ENCODE peak calls at places on chromosomes 5 and 9, in five cellular contexts. One of them, this sample, is unnamed.

GRCh38 chr5:159975462-159976019 is 33.4 kb upstream of the TTC1 start:
- DNase-seq in transverse colon: no peak
- DNase-seq in stomach: no peak
- DNase-seq in breast epithelium: no peak
- DNase-seq in tibial nerve: no peak
- DNase-seq in this sample: no peak

GRCh38 chr5:122384612-122385180 is 72.7 kb downstream of the SNCAIP start:
- DNase-seq in transverse colon: no peak
- DNase-seq in stomach: no peak
- DNase-seq in breast epithelium: no peak
- DNase-seq in tibial nerve: no peak
- DNase-seq in this sample: no peak

GRCh38 chr9:35114921-35115341 is 731 bp downstream of the ATOSB start:
- DNase-seq in transverse colon: peak; percentile 74
- DNase-seq in stomach: peak; percentile 42
- DNase-seq in breast epithelium: no peak
- DNase-seq in tibial nerve: peak; percentile 46
- DNase-seq in this sample: peak; percentile 60

GRCh38 chr5:180799194-180799593 is 3.4 kb downstream of the MGAT1 start:
- DNase-seq in transverse colon: peak; percentile 72
- DNase-seq in stomach: peak; percentile 58
- DNase-seq in breast epithelium: no peak
- DNase-seq in tibial nerve: no peak
- DNase-seq in this sample: no peak

GRCh38 chr5:111389390-111390082 is 122.8 kb downstream of the STARD4 start:
- DNase-seq in transverse colon: no peak
- DNase-seq in stomach: no peak
- DNase-seq in breast epithelium: no peak
- DNase-seq in tibial nerve: no peak
- DNase-seq in this sample: no peak

GRCh38 chr5:158045696-158046095 is 186.8 kb upstream of the CLINT1 start:
- DNase-seq in transverse colon: no peak
- DNase-seq in stomach: no peak
- DNase-seq in breast epithelium: no peak
- DNase-seq in tibial nerve: no peak
- DNase-seq in this sample: no peak

GRCh38 chr5:2742921-2743679 is 8.4 kb downstream of the IRX2 start:
- DNase-seq in transverse colon: no peak
- DNase-seq in stomach: no peak
- DNase-seq in breast epithelium: no peak
- DNase-seq in tibial nerve: no peak
- DNase-seq in this sample: no peak

GRCh38 chr5:61307611-61308010 is 24.4 kb upstream of the ZSWIM6 start:
- DNase-seq in transverse colon: no peak
- DNase-seq in stomach: no peak
- DNase-seq in breast epithelium: no peak
- DNase-seq in tibial nerve: no peak
- DNase-seq in this sample: no peak

GRCh38 chr9:35029852-35030251 is 40.3 kb downstream of the DNAJB5 start:
- DNase-seq in transverse colon: no peak
- DNase-seq in stomach: no peak
- DNase-seq in breast epithelium: no peak
- DNase-seq in tibial nerve: no peak
- DNase-seq in this sample: no peak

GRCh38 chr9:16442622-16443021 is 427.8 kb downstream of the BNC2 start:
- DNase-seq in transverse colon: no peak
- DNase-seq in stomach: no peak
- DNase-seq in breast epithelium: no peak
- DNase-seq in tibial nerve: no peak
- DNase-seq in this sample: peak; percentile 41

GRCh38 chr5:80318212-80318611 is 1.6 kb upstream of the SPZ1 start:
- DNase-seq in transverse colon: no peak
- DNase-seq in stomach: no peak
- DNase-seq in breast epithelium: no peak
- DNase-seq in tibial nerve: no peak
- DNase-seq in this sample: peak; percentile 55

GRCh38 chr9:71683598-71684235 is 84.6 kb downstream of the CEMIP2 start:
- DNase-seq in transverse colon: no peak
- DNase-seq in stomach: no peak
- DNase-seq in breast epithelium: no peak
- DNase-seq in tibial nerve: no peak
- DNase-seq in this sample: peak; percentile 51

GRCh38 chr5:68178579-68178978 is 37.0 kb upstream of the PIK3R1 start:
- DNase-seq in transverse colon: no peak
- DNase-seq in stomach: no peak
- DNase-seq in breast epithelium: no peak
- DNase-seq in tibial nerve: no peak
- DNase-seq in this sample: no peak

GRCh38 chr9:22244141-22245011 is 202.2 kb upstream of the DMRTA1 start:
- DNase-seq in transverse colon: peak; percentile 37
- DNase-seq in stomach: peak; percentile 40
- DNase-seq in breast epithelium: no peak
- DNase-seq in tibial nerve: no peak
- DNase-seq in this sample: no peak

GRCh38 chr5:135085133-135085935 is 51.3 kb upstream of the PITX1 start:
- DNase-seq in transverse colon: no peak
- DNase-seq in stomach: no peak
- DNase-seq in breast epithelium: no peak
- DNase-seq in tibial nerve: no peak
- DNase-seq in this sample: no peak

GRCh38 chr9:133534346-133535284 is at the start of gene ADAMTSL2:
- DNase-seq in transverse colon: peak; percentile 55
- DNase-seq in stomach: peak; percentile 73
- DNase-seq in breast epithelium: no peak
- DNase-seq in tibial nerve: no peak
- DNase-seq in this sample: peak; percentile 85

GRCh38 chr5:125342938-125343401 is 596.5 kb upstream of the ZNF608 start:
- DNase-seq in transverse colon: no peak
- DNase-seq in stomach: no peak
- DNase-seq in breast epithelium: no peak
- DNase-seq in tibial nerve: no peak
- DNase-seq in this sample: no peak

GRCh38 chr9:119963798-119964372 is 594.6 kb upstream of the BRINP1 start:
- DNase-seq in transverse colon: no peak
- DNase-seq in stomach: peak; percentile 25
- DNase-seq in breast epithelium: no peak
- DNase-seq in tibial nerve: no peak
- DNase-seq in this sample: no peak

GRCh38 chr5:1815071-1815786 is 14.0 kb downstream of the NDUFS6 start:
- DNase-seq in transverse colon: no peak
- DNase-seq in stomach: no peak
- DNase-seq in breast epithelium: no peak
- DNase-seq in tibial nerve: no peak
- DNase-seq in this sample: no peak

GRCh38 chr5:83720805-83721431 is at the start of gene HAPLN1:
- DNase-seq in transverse colon: no peak
- DNase-seq in stomach: no peak
- DNase-seq in breast epithelium: no peak
- DNase-seq in tibial nerve: no peak
- DNase-seq in this sample: no peak

GRCh38 chr5:123371575-123372179 is 51.5 kb downstream of the CEP120 start:
- DNase-seq in transverse colon: peak; percentile 56
- DNase-seq in stomach: peak; percentile 42
- DNase-seq in breast epithelium: no peak
- DNase-seq in tibial nerve: peak; percentile 29
- DNase-seq in this sample: peak; percentile 37

GRCh38 chr9:122158202-122158601 is 1.4 kb downstream of the NDUFA8 start:
- DNase-seq in transverse colon: peak; percentile 26
- DNase-seq in stomach: no peak
- DNase-seq in breast epithelium: no peak
- DNase-seq in tibial nerve: no peak
- DNase-seq in this sample: no peak

GRCh38 chr9:7799234-7799933 is at the start of gene DMAC1:
- DNase-seq in transverse colon: peak; percentile 83
- DNase-seq in stomach: peak; percentile 79
- DNase-seq in breast epithelium: peak; percentile 72
- DNase-seq in tibial nerve: peak; percentile 16
- DNase-seq in this sample: peak; percentile 79
- TF ChIP-seq POLR2A in transverse colon: peak; percentile 63
- TF ChIP-seq POLR2A in stomach: no peak
- TF ChIP-seq POLR2A in breast epithelium: peak; percentile 13
- TF ChIP-seq POLR2A in tibial nerve: peak; percentile 38
- TF ChIP-seq POLR2A in this sample: no peak

DNA sequence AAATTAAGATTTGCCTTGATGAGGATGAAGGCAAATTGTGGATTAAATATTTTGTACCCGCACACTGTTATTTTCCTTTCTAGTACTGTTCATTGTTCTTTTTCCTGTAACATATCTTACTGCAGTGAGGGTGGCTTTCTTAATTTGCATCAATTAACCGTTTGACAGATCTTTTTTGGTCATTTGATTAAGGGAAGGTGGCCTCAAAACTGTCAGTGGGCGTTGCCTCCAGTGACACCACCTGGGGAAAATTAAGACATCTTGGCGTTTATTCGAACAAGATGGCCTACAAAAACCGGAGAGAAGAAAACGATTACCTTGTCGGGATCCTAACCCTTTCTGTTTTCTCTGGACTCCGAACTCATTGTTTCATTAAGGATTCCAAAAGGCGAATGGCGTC is 2.0 kb downstream of the BASP1 start:
- DNase-seq in transverse colon: no peak
- DNase-seq in stomach: no peak
- DNase-seq in breast epithelium: no peak
- DNase-seq in tibial nerve: no peak
- DNase-seq in this sample: no peak
- H3K4me1 ChIP-seq in transverse colon: no peaks in the 10 kb centered on the region
- H3K4me1 ChIP-seq in stomach: peaks cover 20% of the 10 kb centered on the region
- H3K4me1 ChIP-seq in breast epithelium: no peaks in the 10 kb centered on the region
- H3K4me1 ChIP-seq in tibial nerve: peaks cover 5% of the 10 kb centered on the region
- H3K4me1 ChIP-seq in this sample: peaks cover 4% of the 10 kb centered on the region

GRCh38 chr5:82591021-82591515 is 312.9 kb upstream of the RPS23 start:
- DNase-seq in transverse colon: no peak
- DNase-seq in stomach: no peak
- DNase-seq in breast epithelium: no peak
- DNase-seq in tibial nerve: no peak
- DNase-seq in this sample: no peak
- H3K4me3 ChIP-seq in transverse colon: no peak overlapping the region
- H3K4me3 ChIP-seq in stomach: no peak overlapping the region
- H3K4me3 ChIP-seq in breast epithelium: no peak overlapping the region
- H3K4me3 ChIP-seq in tibial nerve: no peak overlapping the region
- H3K4me3 ChIP-seq in this sample: no peak overlapping the region

GRCh38 chr5:150277043-150277442 is 12.5 kb downstream of the CAMK2A start:
- DNase-seq in transverse colon: no peak
- DNase-seq in stomach: no peak
- DNase-seq in breast epithelium: no peak
- DNase-seq in tibial nerve: no peak
- DNase-seq in this sample: no peak
- TF ChIP-seq POLR2A in transverse colon: no peak
- TF ChIP-seq POLR2A in stomach: no peak
- TF ChIP-seq POLR2A in breast epithelium: no peak
- TF ChIP-seq POLR2A in tibial nerve: no peak
- TF ChIP-seq POLR2A in this sample: no peak